ENCODE peak calls at places on chromosomes 16 and 17, in seven cellular contexts. E is GM19239; V is iris pigment epithelial cell; L is globus pallidus; K is NCI-H524; H is stimulated activated naive CD8-positive, alpha-beta T cell treated with anti-CD3 and anti-CD28 coated beads, Interleukin-15, Interleukin-2, amounts not matched to agents 100 U/mL and 50 U/mL, for 24 hours; D is nephron progenitor cell. R is an unnamed sample.

GRCh38 chr16:88888778-88889387 is 22.4 kb upstream of the PABPN1L start:
- DNase-seq in E (no peak), V (no peak), L (no peak), D (no peak), H (no peak), K (peak), R (no peak)

GRCh38 chr17:45235071-45236001 is 13.7 kb downstream of the FMNL1 start:
- DNase-seq in E (peak), D (peak), K (peak), L (peak), V (peak), H (peak), R (peak)

GRCh38 chr16:83911290-83911689 is 12.4 kb downstream of the MLYCD start:
- DNase-seq in H (no peak), L (no peak), K (no peak), D (no peak), E (no peak), V (no peak), R (no peak)

GRCh38 chr17:1227917-1228751 is 42.1 kb upstream of the BHLHA9 start:
- DNase-seq in V (peak), D (peak), E (peak), L (no peak), K (no peak), H (peak), R (no peak)

GRCh38 chr16:71479420-71479819 is 9.7 kb downstream of the ZNF19 start:
- DNase-seq in D (peak), K (no peak), H (no peak), V (peak), L (peak), E (no peak), R (peak)

GRCh38 chr16:9008335-9009260 is 44.9 kb upstream of the USP7 start:
- DNase-seq in K (peak), E (peak), L (peak), V (peak), H (peak), D (peak), R (peak)

GRCh38 chr16:47503936-47504335 is 42.8 kb downstream of the PHKB start:
- DNase-seq in D (no peak), V (peak), H (no peak), L (no peak), K (no peak), E (no peak), R (peak)

GRCh38 chr16:77868478-77868877 is 80.1 kb downstream of the VAT1L start:
- DNase-seq in L (no peak), K (no peak), H (no peak), D (no peak), E (peak), V (no peak), R (no peak)

GRCh38 chr16:78761427-78761826 is 662.0 kb downstream of the WWOX start:
- DNase-seq in K (no peak), V (no peak), H (peak), L (no peak), D (no peak), E (no peak), R (no peak)

GRCh38 chr17:9899280-9900018 is 5.6 kb downstream of the RCVRN start:
- DNase-seq in E (no peak), L (no peak), V (no peak), H (no peak), K (no peak), D (no peak), R (no peak)

GRCh38 chr16:868846-869822 is 68.6 kb upstream of the GNG13 start:
- DNase-seq in H (no peak), E (no peak), D (no peak), L (no peak), V (no peak), K (no peak), R (no peak)

GRCh38 chr17:5019475-5019956 is 15.7 kb downstream of the SLC52A1 start:
- DNase-seq in V (peak), H (peak), D (no peak), E (peak), K (no peak), L (no peak), R (peak)

GRCh38 chr17:75721463-75722011 is 278 bp downstream of the ITGB4 start:
- DNase-seq in E (no peak), V (no peak), L (no peak), K (no peak), D (no peak), H (no peak), R (no peak)

GRCh38 chr17:45705123-45706009 is 78.8 kb upstream of the CRHR1 start:
- DNase-seq in L (no peak), H (peak), D (no peak), E (no peak), K (no peak), V (peak), R (peak)

GRCh38 chr16:3767333-3767977 is 50.1 kb upstream of the TRAP1 start:
- DNase-seq in V (no peak), E (no peak), H (no peak), L (no peak), D (no peak), K (no peak), R (no peak)

GRCh38 chr16:73743665-73744496 is 552.7 kb upstream of the PSMD7 start:
- DNase-seq in K (no peak), D (no peak), H (no peak), E (no peak), L (no peak), V (no peak), R (no peak)

GRCh38 chr17:41654908-41655607 is 30.7 kb upstream of the KRT17 start:
- DNase-seq in L (no peak), E (no peak), K (no peak), H (no peak), D (no peak), V (no peak), R (no peak)

GRCh38 chr16:1163567-1164055 is 10.7 kb downstream of the CACNA1H start:
- DNase-seq in D (no peak), H (no peak), L (peak), K (no peak), E (no peak), V (peak), R (peak)

GRCh38 chr17:51088287-51088686 is 32.4 kb downstream of the SPAG9 start:
- DNase-seq in L (no peak), K (no peak), H (no peak), D (no peak), V (no peak), E (no peak), R (no peak)

GRCh38 chr17:17570207-17570797 is 21.2 kb downstream of the PEMT start:
- DNase-seq in E (no peak), H (no peak), V (no peak), K (peak), D (peak), L (no peak), R (peak)

GRCh38 chr17:82737981-82738877 is 2.8 kb downstream of the FN3K start:
- DNase-seq in E (no peak), V (no peak), L (peak), K (no peak), H (no peak), D (no peak), R (no peak)